ENCODE peak calls at places on chromosomes 7 and 10, in six cellular contexts. I is GM23248, L is HCT116, C is SK-N-SH, K is PC-3, Z is GM23338. B is an unnamed sample.

GRCh38 chr7:66344166-66344565 is 139.0 kb downstream of the TPST1 start:
- DNase-seq in I (peak), L (no peak), C (no peak), K (peak), Z (no peak), B (no peak)

GRCh38 chr7:143285454-143285756 is 647 bp downstream of the TMEM139 start:
- DNase-seq in I (no peak), L (no peak), C (no peak), K (peak), Z (peak), B (no peak)

GRCh38 chr7:149831730-149832219 is 6.4 kb upstream of the ZNF862 start:
- DNase-seq in I (no peak), L (no peak), C (no peak), K (no peak), Z (peak), B (no peak)

GRCh38 chr7:130793855-130794618 is 60.0 kb upstream of the KLF14 start:
- DNase-seq in I (peak), L (peak), C (no peak), K (no peak), Z (peak), B (no peak)

GRCh38 chr7:158650821-158651225 is 53.8 kb downstream of the NCAPG2 start:
- DNase-seq in I (peak), L (no peak), C (no peak), K (peak), Z (no peak), B (no peak)

GRCh38 chr7:137164251-137164650 is 179.3 kb downstream of the PTN start:
- DNase-seq in I (no peak), L (no peak), C (no peak), K (no peak), Z (no peak), B (no peak)

GRCh38 chr7:12703881-12704280 is 16.4 kb downstream of the ARL4A start:
- DNase-seq in I (peak), L (no peak), C (no peak), K (no peak), Z (no peak), B (no peak)

GRCh38 chr10:112471878-112472487 is 25.0 kb downstream of the VTI1A start:
- DNase-seq in I (peak), L (peak), C (peak), K (peak), Z (peak), B (peak)

GRCh38 chr10:43196981-43197833 is 59.0 kb downstream of the CSGALNACT2 start:
- DNase-seq in I (no peak), L (no peak), C (peak), K (no peak), Z (no peak), B (no peak)

GRCh38 chr10:114855776-114856543 is 34.4 kb downstream of the FHIP2A start:
- DNase-seq in I (peak), L (no peak), C (no peak), K (peak), Z (no peak), B (no peak)

GRCh38 chr7:43586251-43586900 is 3.5 kb downstream of the STK17A start:
- DNase-seq in I (peak), L (no peak), C (no peak), K (peak), Z (no peak), B (no peak)

GRCh38 chr7:81488210-81488609 is 281.6 kb downstream of the HGF start:
- DNase-seq in I (no peak), L (no peak), C (no peak), K (peak), Z (no peak), B (no peak)

GRCh38 chr7:19305698-19306097 is 160.5 kb upstream of the FERD3L start:
- DNase-seq in I (no peak), L (no peak), C (no peak), K (no peak), Z (no peak), B (no peak)

GRCh38 chr7:23696916-23697441 is 13.0 kb upstream of the STK31 start:
- DNase-seq in I (peak), L (peak), C (peak), K (peak), Z (peak), B (peak)

GRCh38 chr7:33530664-33531063 is 374.7 kb upstream of the BMPER start:
- DNase-seq in I (no peak), L (no peak), C (no peak), K (no peak), Z (peak), B (no peak)

GRCh38 chr7:135817576-135817975 is 69.0 kb upstream of the FAM180A start:
- DNase-seq in I (no peak), L (no peak), C (no peak), K (no peak), Z (no peak), B (no peak)

GRCh38 chr7:24882989-24883631 is 96.9 kb downstream of the OSBPL3 start:
- DNase-seq in I (peak), L (no peak), C (no peak), K (peak), Z (no peak), B (no peak)
- H3K4me2 ChIP-seq in I (peak), L (no peak), C (no peak), K (peak), Z (no peak), B (no peak)

GRCh38 chr10:86356306-86356705 is 10.3 kb downstream of the GRID1 start:
- DNase-seq in I (no peak), L (no peak), C (no peak), K (no peak), Z (no peak), B (no peak)
- TF ChIP-seq EZH2phosphoT487 in I (no peak), L (no peak), C (no peak), K (no peak), Z (no peak), B (no peak)

DNA sequence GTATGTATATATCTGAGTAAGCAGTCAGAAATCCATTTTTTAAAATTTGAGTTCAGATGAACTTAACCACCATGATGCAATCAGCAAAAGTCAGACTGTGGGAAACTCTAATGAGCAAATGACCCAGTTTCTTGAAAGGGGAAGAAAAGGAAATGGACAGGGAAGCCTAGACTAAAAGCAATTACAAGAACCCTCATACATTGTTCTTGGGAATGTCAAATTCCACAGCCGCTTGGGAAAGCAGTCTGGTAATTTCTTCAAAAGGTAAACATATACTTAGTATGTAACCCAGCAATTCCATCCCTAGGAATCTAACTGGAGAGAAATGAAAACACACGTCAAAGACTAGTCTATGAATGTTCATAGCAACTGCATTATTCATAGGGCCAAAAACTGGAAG is 16.4 kb upstream of the FOXK1 start:
- DNase-seq in I (peak), L (no peak), C (no peak), K (peak), Z (no peak), B (no peak)
- H3K4me2 ChIP-seq in I (peak), L (no peak), C (peak), K (no peak), Z (no peak), B (no peak)

GRCh38 chr10:13712799-13713581 is 126.2 kb downstream of the PRPF18 start:
- DNase-seq in I (peak), L (peak), C (no peak), K (peak), Z (no peak), B (peak)

GRCh38 chr10:13716161-13717071 is 129.7 kb downstream of the PRPF18 start:
- DNase-seq in I (peak), L (no peak), C (peak), K (no peak), Z (no peak), B (no peak)

GRCh38 chr10:13717936-13718772 is 131.4 kb downstream of the PRPF18 start:
- DNase-seq in I (peak), L (no peak), C (no peak), K (peak), Z (no peak), B (peak)

GRCh38 chr10:13717571-13717935 is 130.8 kb downstream of the PRPF18 start:
- DNase-seq in I (no peak), L (no peak), C (no peak), K (peak), Z (no peak), B (no peak)

DNA sequence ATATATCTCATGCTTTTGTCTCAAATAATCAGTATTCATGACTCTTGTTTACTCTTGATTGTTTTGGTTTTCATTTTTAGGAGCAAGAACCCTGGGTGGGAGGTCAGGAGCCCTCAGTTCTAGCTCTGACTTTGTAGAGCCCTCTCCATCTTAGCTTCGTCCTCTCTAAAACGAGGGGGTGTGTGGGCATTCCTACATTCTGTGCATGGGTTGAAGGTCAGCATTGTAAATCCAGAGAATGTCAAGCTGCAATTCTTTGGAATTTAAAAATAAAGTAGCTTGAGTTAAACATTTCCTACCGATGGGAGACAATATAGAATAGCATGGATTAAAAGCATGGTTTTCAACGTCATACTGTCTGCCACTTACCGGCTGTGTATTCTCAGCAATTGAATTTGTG is 128.3 kb downstream of the PRPF18 start:
- DNase-seq in I (no peak), L (no peak), C (no peak), K (no peak), Z (no peak), B (no peak)
- TF ChIP-seq EZH2phosphoT487 in I (no peak), L (no peak), C (no peak), K (no peak), Z (no peak), B (no peak)

DNA sequence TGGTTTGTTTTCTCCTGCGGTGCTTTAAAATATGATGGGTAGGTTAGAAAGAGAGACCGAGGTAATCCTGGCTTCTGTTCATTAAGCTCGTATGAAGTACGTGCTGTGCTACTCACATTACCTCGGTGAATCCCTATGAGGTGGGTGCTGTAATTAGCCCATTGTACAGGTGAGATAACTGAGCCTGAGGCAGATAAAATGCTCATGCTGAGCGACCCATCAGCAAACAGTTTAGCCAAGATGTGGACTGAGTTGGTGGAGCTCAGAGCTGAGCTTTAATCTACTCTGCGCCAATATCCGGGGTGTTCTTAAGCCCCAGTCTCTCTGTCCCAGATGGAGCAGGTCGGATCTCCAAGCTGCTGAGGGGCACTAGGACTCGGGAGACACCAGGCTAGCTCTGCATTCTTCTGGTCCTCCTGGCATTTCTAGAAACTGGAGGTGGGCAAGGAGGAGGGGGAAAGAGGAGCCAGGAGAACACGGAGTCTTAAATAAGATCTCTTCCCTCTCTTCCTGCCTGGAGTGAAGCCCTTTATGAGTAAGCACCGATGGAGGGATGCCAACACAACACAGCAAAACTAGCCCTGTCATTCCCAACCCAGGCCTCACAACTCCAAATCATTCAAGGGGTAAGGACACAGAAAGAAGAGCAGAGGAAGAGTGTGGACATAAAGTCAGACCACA is 458.5 kb downstream of the KCNMA1 start:
- DNase-seq in I (peak), L (no peak), C (no peak), K (peak), Z (peak), B (peak)
- H3K4me2 ChIP-seq in I (peak), L (peak), C (peak), K (peak), Z (no peak), B (no peak)

B was measured in hepatocyte.